ENCODE peak calls at places on chromosome 4, in six cellular contexts. Y is GM19239, Z is smooth muscle cell of the brain vasculature, I is glutamatergic neuron, T is right cardiac atrium, X is amniotic stem cell. E is an unnamed sample.

GRCh38 chr4:119017634-119018033 is 118.0 kb upstream of the MYOZ2 start:
- DNase-seq in Y (no peak), Z (no peak), I (no peak), T (no peak), X (no peak), E (no peak)

GRCh38 chr4:139913995-139914394 is 240.0 kb downstream of the MAML3 start:
- DNase-seq in Y (no peak), Z (no peak), I (no peak), T (no peak), X (peak), E (no peak)

GRCh38 chr4:175705407-175705806 is 106.7 kb downstream of the GPM6A start:
- DNase-seq in Y (no peak), Z (peak), I (peak), T (peak), X (no peak), E (no peak)

GRCh38 chr4:48329976-48330375 is 11.4 kb upstream of the SLAIN2 start:
- DNase-seq in Y (no peak), Z (no peak), I (no peak), T (no peak), X (peak), E (no peak)

GRCh38 chr4:11106769-11107168 is 321.9 kb downstream of the HS3ST1 start:
- DNase-seq in Y (no peak), Z (no peak), I (no peak), T (no peak), X (no peak), E (no peak)

GRCh38 chr4:141155586-141155985 is 22.3 kb upstream of the RNF150 start:
- DNase-seq in Y (no peak), Z (no peak), I (no peak), T (no peak), X (no peak), E (no peak)

GRCh38 chr4:71607780-71608673 is 175.9 kb downstream of the GC start:
- DNase-seq in Y (no peak), Z (no peak), I (no peak), T (no peak), X (no peak), E (peak)

GRCh38 chr4:36325499-36325898 is 44.1 kb downstream of the DTHD1 start:
- DNase-seq in Y (no peak), Z (no peak), I (no peak), T (no peak), X (no peak), E (no peak)

GRCh38 chr4:48243429-48243828 is 26.2 kb downstream of the TEC start:
- DNase-seq in Y (no peak), Z (no peak), I (no peak), T (no peak), X (no peak), E (no peak)

GRCh38 chr4:6502747-6503465 is 30.5 kb upstream of the PPP2R2C start:
- DNase-seq in Y (no peak), Z (no peak), I (no peak), T (no peak), X (no peak), E (no peak)

GRCh38 chr4:17866790-17867189 is 56.0 kb downstream of the NCAPG start:
- DNase-seq in Y (no peak), Z (no peak), I (no peak), T (no peak), X (no peak), E (no peak)

GRCh38 chr4:6375620-6376295 is 96.7 kb downstream of the PPP2R2C start:
- DNase-seq in Y (no peak), Z (no peak), I (no peak), T (peak), X (no peak), E (no peak)

GRCh38 chr4:14943749-14944148 is 58.5 kb upstream of the CPEB2 start:
- DNase-seq in Y (no peak), Z (no peak), I (no peak), T (no peak), X (no peak), E (peak)

GRCh38 chr4:622996-623913 is 2.1 kb upstream of the PDE6B start:
- DNase-seq in Y (no peak), Z (no peak), I (no peak), T (no peak), X (no peak), E (no peak)

GRCh38 chr4:37538931-37539330 is 147.2 kb downstream of the RELL1 start:
- DNase-seq in Y (no peak), Z (no peak), I (no peak), T (no peak), X (no peak), E (no peak)

GRCh38 chr4:82230310-82230709 is 143.5 kb downstream of the HNRNPD start:
- DNase-seq in Y (no peak), Z (no peak), I (no peak), T (no peak), X (no peak), E (no peak)

GRCh38 chr4:145734051-145734450 is 54.1 kb downstream of the C4orf51 start:
- DNase-seq in Y (no peak), Z (no peak), I (no peak), T (peak), X (no peak), E (peak)

GRCh38 chr4:122661661-122662160 is 40.8 kb upstream of the IL21 start:
- DNase-seq in Y (no peak), Z (no peak), I (no peak), T (no peak), X (no peak), E (no peak)

GRCh38 chr4:173845580-173845979 is 315.6 kb upstream of the HAND2 start:
- DNase-seq in Y (no peak), Z (no peak), I (no peak), T (no peak), X (no peak), E (no peak)

GRCh38 chr4:4395849-4396627 is 9.1 kb downstream of the NSG1 start:
- DNase-seq in Y (peak), Z (no peak), I (peak), T (no peak), X (no peak), E (peak)

GRCh38 chr4:10832989-10833635 is 148.5 kb upstream of the CLNK start:
- DNase-seq in Y (no peak), Z (no peak), I (peak), T (no peak), X (no peak), E (no peak)

GRCh38 chr4:109433281-109434006 is at the start of gene SEC24B:
- DNase-seq in Y (peak), Z (no peak), I (peak), T (peak), X (peak), E (peak)

GRCh38 chr4:159481936-159482335 is 379.1 kb downstream of the RAPGEF2 start:
- DNase-seq in Y (no peak), Z (no peak), I (no peak), T (no peak), X (no peak), E (no peak)

GRCh38 chr4:1495416-1496115 is 89.3 kb upstream of the NKX1-1 start:
- DNase-seq in Y (no peak), Z (no peak), I (no peak), T (no peak), X (no peak), E (no peak)

GRCh38 chr4:84965558-84966381 is 720 bp downstream of the WDFY3 start:
- DNase-seq in Y (no peak), Z (no peak), I (peak), T (peak), X (no peak), E (peak)

GRCh38 chr4:80221161-80221560 is 23.9 kb downstream of the PRDM8 start:
- DNase-seq in Y (no peak), Z (no peak), I (no peak), T (no peak), X (peak), E (no peak)

GRCh38 chr4:13481569-13481968 is 2.6 kb downstream of the RAB28 start:
- DNase-seq in Y (no peak), Z (no peak), I (no peak), T (no peak), X (peak), E (no peak)

GRCh38 chr4:675980-676870 is 1.9 kb downstream of the MYL5 start:
- DNase-seq in Y (peak), Z (no peak), I (peak), T (no peak), X (no peak), E (no peak)

GRCh38 chr4:169243808-169244207 is 26.9 kb downstream of the SH3RF1 start:
- DNase-seq in Y (no peak), Z (no peak), I (no peak), T (no peak), X (peak), E (peak)

GRCh38 chr4:77310931-77311330 is 153.9 kb downstream of the CCNG2 start:
- DNase-seq in Y (no peak), Z (no peak), I (no peak), T (no peak), X (no peak), E (no peak)

GRCh38 chr4:154740462-154740861 is 3.3 kb upstream of the LRAT start:
- DNase-seq in Y (no peak), Z (no peak), I (no peak), T (no peak), X (no peak), E (no peak)

GRCh38 chr4:177573487-177573886 is 131.2 kb upstream of the AGA start:
- DNase-seq in Y (no peak), Z (no peak), I (no peak), T (no peak), X (peak), E (no peak)

GRCh38 chr4:153488719-153489384 is 22.7 kb downstream of the TMEM131L start:
- DNase-seq in Y (no peak), Z (no peak), I (peak), T (peak), X (no peak), E (no peak)

GRCh38 chr4:110104661-110105060 is 93.8 kb downstream of the ELOVL6 start:
- DNase-seq in Y (no peak), Z (no peak), I (peak), T (no peak), X (no peak), E (no peak)

GRCh38 chr4:183541081-183542045 is 36.5 kb downstream of the ING2 start:
- DNase-seq in Y (no peak), Z (peak), I (peak), T (peak), X (no peak), E (no peak)